ENCODE peak calls at places on chromosomes 5 and 9, in nine cellular contexts. One of them, this sample, is unnamed.

GRCh38 chr5:108747111-108748009 is at the start of gene FER:
- DNase-seq in HCT116: peak; percentile 75
- DNase-seq in H1: no peak
- DNase-seq in prostate gland: peak; percentile 29
- DNase-seq in suprapubic skin: no peak
- DNase-seq in stomach: no peak
- DNase-seq in body of pancreas: peak; percentile 45
- DNase-seq in heart left ventricle: no peak
- DNase-seq in spleen: no peak
- DNase-seq in this sample: no peak

GRCh38 chr5:152187668-152188067 is 217.4 kb downstream of the NMUR2 start:
- DNase-seq in HCT116: no peak
- DNase-seq in H1: no peak
- DNase-seq in prostate gland: no peak
- DNase-seq in suprapubic skin: no peak
- DNase-seq in stomach: no peak
- DNase-seq in body of pancreas: no peak
- DNase-seq in heart left ventricle: no peak
- DNase-seq in spleen: no peak
- DNase-seq in this sample: no peak

GRCh38 chr9:38083858-38084555 is 15.0 kb upstream of the SHB start:
- DNase-seq in HCT116: no peak
- DNase-seq in H1: no peak
- DNase-seq in prostate gland: no peak
- DNase-seq in suprapubic skin: no peak
- DNase-seq in stomach: no peak
- DNase-seq in body of pancreas: no peak
- DNase-seq in heart left ventricle: no peak
- DNase-seq in spleen: peak; percentile 45
- DNase-seq in this sample: no peak

GRCh38 chr5:3325206-3325605 is 270.4 kb upstream of the IRX1 start:
- DNase-seq in HCT116: no peak
- DNase-seq in H1: no peak
- DNase-seq in prostate gland: peak; percentile 84
- DNase-seq in suprapubic skin: peak; percentile 75
- DNase-seq in stomach: no peak
- DNase-seq in body of pancreas: no peak
- DNase-seq in heart left ventricle: no peak
- DNase-seq in spleen: no peak
- DNase-seq in this sample: no peak

GRCh38 chr9:15287309-15287708 is 19.7 kb downstream of the TTC39B start:
- DNase-seq in HCT116: no peak
- DNase-seq in H1: no peak
- DNase-seq in prostate gland: no peak
- DNase-seq in suprapubic skin: no peak
- DNase-seq in stomach: no peak
- DNase-seq in body of pancreas: no peak
- DNase-seq in heart left ventricle: no peak
- DNase-seq in spleen: no peak
- DNase-seq in this sample: no peak

GRCh38 chr9:4424891-4425290 is 65.4 kb upstream of the SLC1A1 start:
- DNase-seq in HCT116: no peak
- DNase-seq in H1: no peak
- DNase-seq in prostate gland: no peak
- DNase-seq in suprapubic skin: no peak
- DNase-seq in stomach: no peak
- DNase-seq in body of pancreas: no peak
- DNase-seq in heart left ventricle: no peak
- DNase-seq in spleen: no peak
- DNase-seq in this sample: no peak

GRCh38 chr5:180636403-180637075 is 12.9 kb downstream of the FLT4 start:
- DNase-seq in HCT116: no peak
- DNase-seq in H1: no peak
- DNase-seq in prostate gland: no peak
- DNase-seq in suprapubic skin: peak; percentile 52
- DNase-seq in stomach: no peak
- DNase-seq in body of pancreas: no peak
- DNase-seq in heart left ventricle: peak; percentile 38
- DNase-seq in spleen: peak; percentile 54
- DNase-seq in this sample: no peak

GRCh38 chr9:128940946-128941755 is 6.3 kb downstream of the DOLK start:
- DNase-seq in HCT116: no peak
- DNase-seq in H1: no peak
- DNase-seq in prostate gland: no peak
- DNase-seq in suprapubic skin: peak; percentile 57
- DNase-seq in stomach: no peak
- DNase-seq in body of pancreas: no peak
- DNase-seq in heart left ventricle: no peak
- DNase-seq in spleen: peak; percentile 72
- DNase-seq in this sample: no peak

GRCh38 chr5:114447084-114447773 is 85.4 kb downstream of the KCNN2 start:
- DNase-seq in HCT116: no peak
- DNase-seq in H1: no peak
- DNase-seq in prostate gland: no peak
- DNase-seq in suprapubic skin: no peak
- DNase-seq in stomach: no peak
- DNase-seq in body of pancreas: no peak
- DNase-seq in heart left ventricle: no peak
- DNase-seq in spleen: no peak
- DNase-seq in this sample: no peak

GRCh38 chr9:2966846-2967372 is 123.0 kb upstream of the PUM3 start:
- DNase-seq in HCT116: no peak
- DNase-seq in H1: no peak
- DNase-seq in prostate gland: no peak
- DNase-seq in suprapubic skin: no peak
- DNase-seq in stomach: no peak
- DNase-seq in body of pancreas: no peak
- DNase-seq in heart left ventricle: no peak
- DNase-seq in spleen: no peak
- DNase-seq in this sample: no peak

GRCh38 chr9:103999375-104000062 is 94.6 kb upstream of the SMC2 start:
- DNase-seq in HCT116: no peak
- DNase-seq in H1: no peak
- DNase-seq in prostate gland: no peak
- DNase-seq in suprapubic skin: peak; percentile 50
- DNase-seq in stomach: no peak
- DNase-seq in body of pancreas: no peak
- DNase-seq in heart left ventricle: peak; percentile 49
- DNase-seq in spleen: peak; percentile 69
- DNase-seq in this sample: no peak

GRCh38 chr5:1312993-1313833 is 18.3 kb upstream of the TERT start:
- DNase-seq in HCT116: no peak
- DNase-seq in H1: no peak
- DNase-seq in prostate gland: no peak
- DNase-seq in suprapubic skin: peak; percentile 60
- DNase-seq in stomach: peak; percentile 23
- DNase-seq in body of pancreas: no peak
- DNase-seq in heart left ventricle: no peak
- DNase-seq in spleen: peak; percentile 79
- DNase-seq in this sample: no peak

GRCh38 chr5:142325677-142326479 is 1.1 kb upstream of the SPRY4 start:
- DNase-seq in HCT116: peak; percentile 63
- DNase-seq in H1: peak; percentile 79
- DNase-seq in prostate gland: peak; percentile 31
- DNase-seq in suprapubic skin: peak; percentile 73
- DNase-seq in stomach: peak; percentile 44
- DNase-seq in body of pancreas: peak; percentile 52
- DNase-seq in heart left ventricle: peak; percentile 79
- DNase-seq in spleen: no peak
- DNase-seq in this sample: no peak

GRCh38 chr5:108997720-108998119 is 250.0 kb downstream of the FER start:
- DNase-seq in HCT116: no peak
- DNase-seq in H1: no peak
- DNase-seq in prostate gland: no peak
- DNase-seq in suprapubic skin: no peak
- DNase-seq in stomach: no peak
- DNase-seq in body of pancreas: no peak
- DNase-seq in heart left ventricle: no peak
- DNase-seq in spleen: no peak
- DNase-seq in this sample: no peak

GRCh38 chr5:159555084-159555483 is 224.8 kb upstream of the IL12B start:
- DNase-seq in HCT116: no peak
- DNase-seq in H1: no peak
- DNase-seq in prostate gland: no peak
- DNase-seq in suprapubic skin: no peak
- DNase-seq in stomach: no peak
- DNase-seq in body of pancreas: no peak
- DNase-seq in heart left ventricle: no peak
- DNase-seq in spleen: no peak
- DNase-seq in this sample: no peak

GRCh38 chr5:159560073-159560472 is 229.8 kb upstream of the IL12B start:
- DNase-seq in HCT116: no peak
- DNase-seq in H1: no peak
- DNase-seq in prostate gland: no peak
- DNase-seq in suprapubic skin: no peak
- DNase-seq in stomach: no peak
- DNase-seq in body of pancreas: no peak
- DNase-seq in heart left ventricle: no peak
- DNase-seq in spleen: no peak
- DNase-seq in this sample: no peak

GRCh38 chr5:159553792-159554191 is 223.5 kb upstream of the IL12B start:
- DNase-seq in HCT116: no peak
- DNase-seq in H1: no peak
- DNase-seq in prostate gland: no peak
- DNase-seq in suprapubic skin: no peak
- DNase-seq in stomach: no peak
- DNase-seq in body of pancreas: no peak
- DNase-seq in heart left ventricle: no peak
- DNase-seq in spleen: no peak
- DNase-seq in this sample: no peak

DNA sequence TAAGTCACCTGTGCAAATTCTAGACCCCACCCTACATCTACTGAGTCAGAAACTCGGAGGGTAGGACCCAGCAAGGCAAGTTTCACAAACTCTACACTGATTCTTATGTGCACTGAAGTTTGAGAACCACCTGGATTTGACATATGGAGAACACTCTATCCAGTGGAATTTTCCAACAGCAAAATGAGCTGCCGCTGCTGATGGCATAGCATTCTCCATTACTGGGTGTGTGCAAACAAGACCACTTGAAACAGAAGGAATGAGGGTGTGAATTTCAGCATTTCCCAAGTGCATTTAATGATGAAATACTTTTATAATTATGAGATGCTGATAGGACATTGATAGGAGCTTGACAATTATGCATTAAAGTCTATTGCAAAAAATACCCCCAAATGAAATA is 229.1 kb upstream of the IL12B start:
- DNase-seq in HCT116: no peak
- DNase-seq in H1: no peak
- DNase-seq in prostate gland: no peak
- DNase-seq in suprapubic skin: no peak
- DNase-seq in stomach: no peak
- DNase-seq in body of pancreas: no peak
- DNase-seq in heart left ventricle: no peak
- DNase-seq in spleen: no peak
- DNase-seq in this sample: no peak
- H3K27me3 ChIP-seq in HCT116: no peaks in the 10 kb centered on the region
- H3K27me3 ChIP-seq in H1: no peaks in the 10 kb centered on the region
- H3K27me3 ChIP-seq in prostate gland: no peaks in the 10 kb centered on the region
- H3K27me3 ChIP-seq in suprapubic skin: peaks cover 3% of the 10 kb centered on the region
- H3K27me3 ChIP-seq in stomach: no peaks in the 10 kb centered on the region
- H3K27me3 ChIP-seq in body of pancreas: no peaks in the 10 kb centered on the region
- H3K27me3 ChIP-seq in heart left ventricle: no peaks in the 10 kb centered on the region
- H3K27me3 ChIP-seq in spleen: no peaks in the 10 kb centered on the region
- H3K27me3 ChIP-seq in this sample: no peaks in the 10 kb centered on the region

GRCh38 chr5:77698920-77699319 is 60.4 kb upstream of the OTP start:
- DNase-seq in HCT116: no peak
- DNase-seq in H1: no peak
- DNase-seq in prostate gland: no peak
- DNase-seq in suprapubic skin: no peak
- DNase-seq in stomach: no peak
- DNase-seq in body of pancreas: no peak
- DNase-seq in heart left ventricle: no peak
- DNase-seq in spleen: no peak
- DNase-seq in this sample: no peak

GRCh38 chr5:77697692-77698091 is 59.2 kb upstream of the OTP start:
- DNase-seq in HCT116: no peak
- DNase-seq in H1: no peak
- DNase-seq in prostate gland: no peak
- DNase-seq in suprapubic skin: no peak
- DNase-seq in stomach: no peak
- DNase-seq in body of pancreas: peak; percentile 20
- DNase-seq in heart left ventricle: no peak
- DNase-seq in spleen: no peak
- DNase-seq in this sample: no peak

GRCh38 chr5:77696120-77696519 is 57.6 kb upstream of the OTP start:
- DNase-seq in HCT116: no peak
- DNase-seq in H1: no peak
- DNase-seq in prostate gland: no peak
- DNase-seq in suprapubic skin: no peak
- DNase-seq in stomach: no peak
- DNase-seq in body of pancreas: no peak
- DNase-seq in heart left ventricle: no peak
- DNase-seq in spleen: no peak
- DNase-seq in this sample: no peak

GRCh38 chr5:77693913-77694312 is 55.4 kb upstream of the OTP start:
- DNase-seq in HCT116: no peak
- DNase-seq in H1: no peak
- DNase-seq in prostate gland: no peak
- DNase-seq in suprapubic skin: no peak
- DNase-seq in stomach: no peak
- DNase-seq in body of pancreas: no peak
- DNase-seq in heart left ventricle: no peak
- DNase-seq in spleen: no peak
- DNase-seq in this sample: no peak
- TF ChIP-seq POLR2A in HCT116: no peak
- TF ChIP-seq POLR2A in H1: no peak
- TF ChIP-seq POLR2A in prostate gland: no peak
- TF ChIP-seq POLR2A in suprapubic skin: no peak
- TF ChIP-seq POLR2A in stomach: no peak
- TF ChIP-seq POLR2A in body of pancreas: no peak
- TF ChIP-seq POLR2A in heart left ventricle: no peak
- TF ChIP-seq POLR2A in spleen: no peak
- TF ChIP-seq POLR2A in this sample: no peak

GRCh38 chr9:114512337-114512874 is 7.1 kb upstream of the WHRN start:
- DNase-seq in HCT116: no peak
- DNase-seq in H1: no peak
- DNase-seq in prostate gland: no peak
- DNase-seq in suprapubic skin: no peak
- DNase-seq in stomach: no peak
- DNase-seq in body of pancreas: no peak
- DNase-seq in heart left ventricle: no peak
- DNase-seq in spleen: no peak
- DNase-seq in this sample: no peak
- H3K27me3 ChIP-seq in HCT116: peaks cover 15% of the 10 kb centered on the region
- H3K27me3 ChIP-seq in H1: no peaks in the 10 kb centered on the region
- H3K27me3 ChIP-seq in prostate gland: no peaks in the 10 kb centered on the region
- H3K27me3 ChIP-seq in suprapubic skin: no peaks in the 10 kb centered on the region
- H3K27me3 ChIP-seq in stomach: no peaks in the 10 kb centered on the region
- H3K27me3 ChIP-seq in body of pancreas: no peaks in the 10 kb centered on the region
- H3K27me3 ChIP-seq in heart left ventricle: peaks cover 8% of the 10 kb centered on the region
- H3K27me3 ChIP-seq in spleen: no peaks in the 10 kb centered on the region
- H3K27me3 ChIP-seq in this sample: no peaks in the 10 kb centered on the region

DNA sequence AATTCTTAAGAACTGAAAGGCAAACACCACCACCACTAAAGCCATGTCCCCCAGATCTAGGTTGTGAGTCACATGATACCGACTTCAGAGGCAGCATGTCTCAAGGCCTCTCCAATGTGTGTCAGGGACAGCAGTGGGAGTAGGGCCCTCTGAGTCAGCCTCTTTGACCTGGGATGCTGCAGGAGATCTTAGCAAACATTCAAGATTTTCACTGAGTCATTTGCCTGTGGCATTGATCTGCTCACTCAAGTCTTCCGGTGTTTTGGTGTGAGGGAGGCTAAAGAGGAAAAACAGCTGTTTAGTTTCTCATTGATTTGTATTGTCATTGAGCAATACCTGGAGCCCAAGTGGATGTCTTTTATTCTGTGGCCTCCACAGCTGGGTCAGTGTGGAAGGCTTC is 36.1 kb downstream of the TMC1 start:
- DNase-seq in HCT116: peak; percentile 94
- DNase-seq in H1: peak; percentile 9
- DNase-seq in prostate gland: no peak
- DNase-seq in suprapubic skin: peak; percentile 65
- DNase-seq in stomach: no peak
- DNase-seq in body of pancreas: peak; percentile 79
- DNase-seq in heart left ventricle: no peak
- DNase-seq in spleen: no peak
- DNase-seq in this sample: no peak
- TF ChIP-seq POLR2A in HCT116: no peak
- TF ChIP-seq POLR2A in H1: no peak
- TF ChIP-seq POLR2A in prostate gland: no peak
- TF ChIP-seq POLR2A in suprapubic skin: no peak
- TF ChIP-seq POLR2A in stomach: no peak
- TF ChIP-seq POLR2A in body of pancreas: no peak
- TF ChIP-seq POLR2A in heart left ventricle: no peak
- TF ChIP-seq POLR2A in spleen: no peak
- TF ChIP-seq POLR2A in this sample: no peak